ENCODE peak calls at places on chromosomes 13 and 19, in seven cellular contexts. One of them, this sample, is unnamed.

GRCh38 chr13:50594276-50594970 is 249.1 kb downstream of the DLEU7 start:
- DNase-seq in brain microvascular endothelial cell: no peak
- DNase-seq in mesothelial cell of epicardium: no peak
- DNase-seq in left lung: no peak
- DNase-seq in progenitor cell of endocrine pancreas: peak
- DNase-seq in AG04450: no peak
- DNase-seq in IMR-90: no peak
- DNase-seq in this sample: peak

GRCh38 chr13:79703772-79704171 is 222.8 kb downstream of the NDFIP2 start:
- DNase-seq in brain microvascular endothelial cell: no peak
- DNase-seq in mesothelial cell of epicardium: no peak
- DNase-seq in left lung: no peak
- DNase-seq in progenitor cell of endocrine pancreas: no peak
- DNase-seq in AG04450: no peak
- DNase-seq in IMR-90: no peak
- DNase-seq in this sample: no peak

GRCh38 chr13:110415669-110416068 is 108.6 kb downstream of the COL4A2 start:
- DNase-seq in brain microvascular endothelial cell: no peak
- DNase-seq in mesothelial cell of epicardium: no peak
- DNase-seq in left lung: no peak
- DNase-seq in progenitor cell of endocrine pancreas: no peak
- DNase-seq in AG04450: no peak
- DNase-seq in IMR-90: peak
- DNase-seq in this sample: no peak

GRCh38 chr13:46386426-46386995 is 541 bp downstream of the RUBCNL start:
- DNase-seq in brain microvascular endothelial cell: no peak
- DNase-seq in mesothelial cell of epicardium: no peak
- DNase-seq in left lung: peak
- DNase-seq in progenitor cell of endocrine pancreas: no peak
- DNase-seq in AG04450: no peak
- DNase-seq in IMR-90: no peak
- DNase-seq in this sample: peak

GRCh38 chr13:21081926-21082325 is 20.5 kb upstream of the LATS2 start:
- DNase-seq in brain microvascular endothelial cell: no peak
- DNase-seq in mesothelial cell of epicardium: no peak
- DNase-seq in left lung: no peak
- DNase-seq in progenitor cell of endocrine pancreas: no peak
- DNase-seq in AG04450: no peak
- DNase-seq in IMR-90: no peak
- DNase-seq in this sample: no peak

GRCh38 chr13:49098771-49099512 is 121.2 kb upstream of the MLNR start:
- DNase-seq in brain microvascular endothelial cell: no peak
- DNase-seq in mesothelial cell of epicardium: no peak
- DNase-seq in left lung: no peak
- DNase-seq in progenitor cell of endocrine pancreas: no peak
- DNase-seq in AG04450: no peak
- DNase-seq in IMR-90: no peak
- DNase-seq in this sample: no peak

GRCh38 chr13:100588350-100589177 is at the start of gene GGACT:
- DNase-seq in brain microvascular endothelial cell: peak
- DNase-seq in mesothelial cell of epicardium: peak
- DNase-seq in left lung: peak
- DNase-seq in progenitor cell of endocrine pancreas: peak
- DNase-seq in AG04450: no peak
- DNase-seq in IMR-90: peak
- DNase-seq in this sample: peak

GRCh38 chr19:343941-344624 is 513 bp downstream of the MIER2 start:
- DNase-seq in brain microvascular endothelial cell: no peak
- DNase-seq in mesothelial cell of epicardium: peak
- DNase-seq in left lung: peak
- DNase-seq in progenitor cell of endocrine pancreas: no peak
- DNase-seq in AG04450: no peak
- DNase-seq in IMR-90: no peak
- DNase-seq in this sample: peak

GRCh38 chr13:51849145-51850101 is 4.4 kb upstream of the TMEM272 start:
- DNase-seq in brain microvascular endothelial cell: peak
- DNase-seq in mesothelial cell of epicardium: no peak
- DNase-seq in left lung: no peak
- DNase-seq in progenitor cell of endocrine pancreas: no peak
- DNase-seq in AG04450: no peak
- DNase-seq in IMR-90: peak
- DNase-seq in this sample: peak

GRCh38 chr13:29266261-29266660 is 329.2 kb downstream of the SLC7A1 start:
- DNase-seq in brain microvascular endothelial cell: no peak
- DNase-seq in mesothelial cell of epicardium: no peak
- DNase-seq in left lung: no peak
- DNase-seq in progenitor cell of endocrine pancreas: no peak
- DNase-seq in AG04450: no peak
- DNase-seq in IMR-90: no peak
- DNase-seq in this sample: no peak
- TF ChIP-seq CTCF in brain microvascular endothelial cell: no peak
- TF ChIP-seq CTCF in mesothelial cell of epicardium: no peak
- TF ChIP-seq CTCF in left lung: no peak
- TF ChIP-seq CTCF in progenitor cell of endocrine pancreas: no peak
- TF ChIP-seq CTCF in AG04450: no peak
- TF ChIP-seq CTCF in IMR-90: no peak
- TF ChIP-seq CTCF in this sample: no peak

GRCh38 chr13:97749174-97749573 is 204.3 kb upstream of the IPO5 start:
- DNase-seq in brain microvascular endothelial cell: no peak
- DNase-seq in mesothelial cell of epicardium: no peak
- DNase-seq in left lung: no peak
- DNase-seq in progenitor cell of endocrine pancreas: no peak
- DNase-seq in AG04450: no peak
- DNase-seq in IMR-90: peak
- DNase-seq in this sample: no peak
- TF ChIP-seq CTCF in brain microvascular endothelial cell: peak
- TF ChIP-seq CTCF in mesothelial cell of epicardium: no peak
- TF ChIP-seq CTCF in left lung: no peak
- TF ChIP-seq CTCF in progenitor cell of endocrine pancreas: no peak
- TF ChIP-seq CTCF in AG04450: peak
- TF ChIP-seq CTCF in IMR-90: no peak
- TF ChIP-seq CTCF in this sample: no peak

GRCh38 chr13:45122941-45123340 is 2.6 kb downstream of the GTF2F2 start:
- DNase-seq in brain microvascular endothelial cell: no peak
- DNase-seq in mesothelial cell of epicardium: no peak
- DNase-seq in left lung: no peak
- DNase-seq in progenitor cell of endocrine pancreas: no peak
- DNase-seq in AG04450: no peak
- DNase-seq in IMR-90: no peak
- DNase-seq in this sample: no peak

GRCh38 chr13:45119469-45119989 is 781 bp upstream of the GTF2F2 start:
- DNase-seq in brain microvascular endothelial cell: peak
- DNase-seq in mesothelial cell of epicardium: no peak
- DNase-seq in left lung: no peak
- DNase-seq in progenitor cell of endocrine pancreas: no peak
- DNase-seq in AG04450: peak
- DNase-seq in IMR-90: peak
- DNase-seq in this sample: no peak

GRCh38 chr13:45120967-45121366 is 657 bp downstream of the GTF2F2 start:
- DNase-seq in brain microvascular endothelial cell: no peak
- DNase-seq in mesothelial cell of epicardium: no peak
- DNase-seq in left lung: no peak
- DNase-seq in progenitor cell of endocrine pancreas: no peak
- DNase-seq in AG04450: no peak
- DNase-seq in IMR-90: no peak
- DNase-seq in this sample: no peak

GRCh38 chr13:45119990-45120864 is at the start of gene GTF2F2:
- DNase-seq in brain microvascular endothelial cell: peak
- DNase-seq in mesothelial cell of epicardium: peak
- DNase-seq in left lung: peak
- DNase-seq in progenitor cell of endocrine pancreas: peak
- DNase-seq in AG04450: peak
- DNase-seq in IMR-90: peak
- DNase-seq in this sample: peak

DNA sequence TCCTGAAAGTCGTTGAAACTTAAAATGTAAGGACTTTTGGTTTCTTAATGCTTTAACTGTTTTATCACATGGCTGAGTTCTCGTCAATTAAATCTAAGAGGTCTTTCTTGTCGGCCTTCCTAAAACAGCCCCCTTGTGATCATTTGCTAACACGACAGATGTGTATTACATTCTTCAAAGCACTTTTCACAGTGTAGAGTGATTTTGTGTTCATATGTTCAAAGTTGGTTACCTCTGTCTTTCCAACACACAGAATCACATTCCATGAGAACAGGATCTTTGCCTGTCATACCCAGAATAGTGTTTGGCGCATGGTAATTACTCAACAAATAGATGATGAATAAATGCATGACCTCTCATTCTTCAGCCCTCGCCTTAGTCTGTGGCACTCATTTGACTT is 1.1 kb downstream of the GTF2F2 start:
- DNase-seq in brain microvascular endothelial cell: peak
- DNase-seq in mesothelial cell of epicardium: no peak
- DNase-seq in left lung: no peak
- DNase-seq in progenitor cell of endocrine pancreas: no peak
- DNase-seq in AG04450: no peak
- DNase-seq in IMR-90: peak
- DNase-seq in this sample: no peak
- TF ChIP-seq CTCF in brain microvascular endothelial cell: peak
- TF ChIP-seq CTCF in mesothelial cell of epicardium: no peak
- TF ChIP-seq CTCF in left lung: no peak
- TF ChIP-seq CTCF in progenitor cell of endocrine pancreas: peak
- TF ChIP-seq CTCF in AG04450: peak
- TF ChIP-seq CTCF in IMR-90: peak
- TF ChIP-seq CTCF in this sample: peak

GRCh38 chr19:2096543-2097329 is at the start of gene IZUMO4:
- DNase-seq in brain microvascular endothelial cell: peak
- DNase-seq in mesothelial cell of epicardium: peak
- DNase-seq in left lung: peak
- DNase-seq in progenitor cell of endocrine pancreas: peak
- DNase-seq in AG04450: peak
- DNase-seq in IMR-90: peak
- DNase-seq in this sample: peak
- TF ChIP-seq CTCF in brain microvascular endothelial cell: peak
- TF ChIP-seq CTCF in mesothelial cell of epicardium: no peak
- TF ChIP-seq CTCF in left lung: peak
- TF ChIP-seq CTCF in progenitor cell of endocrine pancreas: peak
- TF ChIP-seq CTCF in AG04450: peak
- TF ChIP-seq CTCF in IMR-90: peak
- TF ChIP-seq CTCF in this sample: peak

DNA sequence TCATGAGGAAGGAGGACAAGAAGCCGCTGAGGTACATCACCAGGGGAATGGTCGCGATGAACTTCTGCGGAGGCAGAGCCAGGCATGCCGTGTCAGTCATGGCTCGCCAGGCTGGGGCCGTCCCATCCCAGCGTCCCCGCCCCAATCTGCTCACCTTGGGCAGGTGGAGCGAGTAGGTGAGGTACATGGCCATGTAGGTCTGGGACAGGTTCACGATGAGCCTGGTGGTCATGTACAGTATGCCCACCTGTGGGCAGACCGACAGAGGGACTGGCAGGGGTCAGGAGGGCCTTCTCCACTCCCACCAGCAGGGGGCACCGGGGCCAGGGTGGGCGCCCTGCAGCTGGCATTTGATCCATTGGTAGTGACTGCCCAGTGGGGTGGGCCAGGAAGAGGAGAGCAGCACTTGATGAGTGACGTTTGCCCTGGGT is 8.3 kb downstream of the TEKTIP1 start:
- DNase-seq in brain microvascular endothelial cell: no peak
- DNase-seq in mesothelial cell of epicardium: no peak
- DNase-seq in left lung: no peak
- DNase-seq in progenitor cell of endocrine pancreas: no peak
- DNase-seq in AG04450: no peak
- DNase-seq in IMR-90: no peak
- DNase-seq in this sample: no peak
- TF ChIP-seq CTCF in brain microvascular endothelial cell: peak
- TF ChIP-seq CTCF in mesothelial cell of epicardium: peak
- TF ChIP-seq CTCF in left lung: peak
- TF ChIP-seq CTCF in progenitor cell of endocrine pancreas: peak
- TF ChIP-seq CTCF in AG04450: peak
- TF ChIP-seq CTCF in IMR-90: peak
- TF ChIP-seq CTCF in this sample: peak

GRCh38 chr13:112443191-112444000 is 67.2 kb downstream of the SPACA7 start:
- DNase-seq in brain microvascular endothelial cell: no peak
- DNase-seq in mesothelial cell of epicardium: no peak
- DNase-seq in left lung: peak
- DNase-seq in progenitor cell of endocrine pancreas: no peak
- DNase-seq in AG04450: no peak
- DNase-seq in IMR-90: no peak
- DNase-seq in this sample: peak
- TF ChIP-seq CTCF in brain microvascular endothelial cell: peak
- TF ChIP-seq CTCF in mesothelial cell of epicardium: no peak
- TF ChIP-seq CTCF in left lung: no peak
- TF ChIP-seq CTCF in progenitor cell of endocrine pancreas: no peak
- TF ChIP-seq CTCF in AG04450: peak
- TF ChIP-seq CTCF in IMR-90: peak
- TF ChIP-seq CTCF in this sample: no peak

GRCh38 chr19:23439623-23440022 is 44.4 kb upstream of the ZNF91 start:
- DNase-seq in brain microvascular endothelial cell: no peak
- DNase-seq in mesothelial cell of epicardium: no peak
- DNase-seq in left lung: no peak
- DNase-seq in progenitor cell of endocrine pancreas: no peak
- DNase-seq in AG04450: no peak
- DNase-seq in IMR-90: no peak
- DNase-seq in this sample: no peak
- TF ChIP-seq CTCF in brain microvascular endothelial cell: peak
- TF ChIP-seq CTCF in mesothelial cell of epicardium: peak
- TF ChIP-seq CTCF in left lung: no peak
- TF ChIP-seq CTCF in progenitor cell of endocrine pancreas: no peak
- TF ChIP-seq CTCF in AG04450: peak
- TF ChIP-seq CTCF in IMR-90: no peak
- TF ChIP-seq CTCF in this sample: no peak

DNA sequence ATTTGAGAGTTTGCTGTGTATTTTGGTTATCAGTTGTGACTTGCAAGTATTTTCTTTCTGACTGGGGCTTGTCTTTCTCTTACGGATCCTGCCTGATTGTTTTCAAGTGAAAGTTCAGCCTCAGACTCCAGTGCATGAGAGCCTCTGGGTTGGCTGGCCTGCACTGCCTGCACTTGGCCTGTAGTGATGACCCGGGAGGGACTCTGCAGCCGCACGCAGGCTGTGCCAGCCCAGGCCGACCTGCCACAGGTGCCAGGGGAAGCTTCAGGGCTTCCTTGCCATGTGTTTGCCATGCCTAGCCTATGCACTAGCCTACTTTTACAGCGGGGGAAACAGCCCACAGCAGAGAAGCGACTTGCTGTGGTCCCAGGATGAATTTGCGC is 77.0 kb downstream of the KDM4B start:
- DNase-seq in brain microvascular endothelial cell: no peak
- DNase-seq in mesothelial cell of epicardium: no peak
- DNase-seq in left lung: no peak
- DNase-seq in progenitor cell of endocrine pancreas: no peak
- DNase-seq in AG04450: no peak
- DNase-seq in IMR-90: no peak
- DNase-seq in this sample: no peak
- TF ChIP-seq CTCF in brain microvascular endothelial cell: no peak
- TF ChIP-seq CTCF in mesothelial cell of epicardium: no peak
- TF ChIP-seq CTCF in left lung: no peak
- TF ChIP-seq CTCF in progenitor cell of endocrine pancreas: no peak
- TF ChIP-seq CTCF in AG04450: no peak
- TF ChIP-seq CTCF in IMR-90: no peak
- TF ChIP-seq CTCF in this sample: no peak

This sample was measured in nephron progenitor cell.